ENCODE peak calls at places on chromosome 22, in ten cellular contexts. B is ovary, M is lower leg skin, Z is Peyer's patch, C is suprapubic skin, A is esophagus squamous epithelium, O is endothelial cell of umbilical vein, I is K562, J is right lobe of liver, U is prostate gland. N is an unnamed sample.

GRCh38 chr22:33883961-33884808 is 36.1 kb downstream of the LARGE1 start:
- DNase-seq in B (no peak), M (no peak), Z (no peak), C (no peak), A (no peak), O (no peak), I (no peak), J (no peak), U (no peak), N (no peak)

GRCh38 chr22:42214625-42215415 is 55.6 kb downstream of the TCF20 start:
- DNase-seq in B (no peak), M (no peak), Z (no peak), C (no peak), A (no peak), O (no peak), I (no peak), J (no peak), U (no peak), N (no peak)

GRCh38 chr22:47190957-47191323 is 428.5 kb downstream of the TBC1D22A start:
- DNase-seq in B (peak; percentile 4), M (no peak), Z (no peak), C (peak; percentile 39), A (no peak), O (no peak), I (no peak), J (no peak), U (no peak), N (peak; percentile 14)

GRCh38 chr22:32853662-32854061 is 52.2 kb downstream of the TIMP3 start:
- DNase-seq in B (no peak), M (no peak), Z (no peak), C (no peak), A (no peak), O (no peak), I (no peak), J (no peak), U (no peak), N (no peak)

GRCh38 chr22:23106906-23107367 is 34.9 kb downstream of the RSPH14 start:
- DNase-seq in B (no peak), M (no peak), Z (no peak), C (no peak), A (no peak), O (no peak), I (peak; percentile 59), J (no peak), U (no peak), N (no peak)

GRCh38 chr22:41876275-41876674 is 38.6 kb downstream of the SHISA8 start:
- DNase-seq in B (no peak), M (no peak), Z (no peak), C (no peak), A (no peak), O (no peak), I (no peak), J (no peak), U (no peak), N (no peak)

GRCh38 chr22:39534591-39535301 is 2.2 kb upstream of the RPS19BP1 start:
- DNase-seq in B (peak; percentile 82), M (peak; percentile 74), Z (peak; percentile 94), C (peak; percentile 91), A (no peak), O (peak; percentile 61), I (peak; percentile 72), J (peak; percentile 83), U (peak; percentile 80), N (peak; percentile 65)

GRCh38 chr22:39088688-39089032 is 8.4 kb upstream of the APOBEC3H start:
- DNase-seq in B (no peak), M (no peak), Z (no peak), C (no peak), A (no peak), O (no peak), I (no peak), J (no peak), U (no peak), N (no peak)

GRCh38 chr22:35918466-35918865 is 110.2 kb downstream of the RBFOX2 start:
- DNase-seq in B (no peak), M (no peak), Z (no peak), C (no peak), A (no peak), O (no peak), I (no peak), J (no peak), U (no peak), N (no peak)

GRCh38 chr22:27260087-27260730 is 541.3 kb downstream of the MN1 start:
- DNase-seq in B (no peak), M (no peak), Z (no peak), C (no peak), A (no peak), O (no peak), I (no peak), J (no peak), U (no peak), N (no peak)

GRCh38 chr22:33038836-33039235 is 19.3 kb downstream of the SYN3 start:
- DNase-seq in B (no peak), M (no peak), Z (no peak), C (no peak), A (no peak), O (no peak), I (no peak), J (no peak), U (no peak), N (no peak)

GRCh38 chr22:20652130-20652529 is 121.8 kb upstream of the SERPIND1 start:
- DNase-seq in B (no peak), M (no peak), Z (no peak), C (no peak), A (no peak), O (no peak), I (no peak), J (no peak), U (no peak), N (no peak)

GRCh38 chr22:35312198-35313059 is 12.7 kb downstream of the TOM1 start:
- DNase-seq in B (no peak), M (no peak), Z (peak; percentile 85), C (peak; percentile 71), A (no peak), O (peak; percentile 30), I (no peak), J (peak; percentile 67), U (no peak), N (no peak)

GRCh38 chr22:26359156-26359555 is 69.9 kb upstream of the ASPHD2 start:
- DNase-seq in B (no peak), M (no peak), Z (no peak), C (no peak), A (no peak), O (no peak), I (no peak), J (no peak), U (no peak), N (no peak)

GRCh38 chr22:27050771-27051170 is 393.4 kb downstream of the MIAT start:
- DNase-seq in B (no peak), M (no peak), Z (no peak), C (no peak), A (no peak), O (no peak), I (no peak), J (no peak), U (no peak), N (no peak)

GRCh38 chr22:21866821-21867527 is 471 bp downstream of the MAPK1 start:
- DNase-seq in B (peak; percentile 11), M (peak; percentile 19), Z (peak; percentile 53), C (peak; percentile 70), A (no peak), O (no peak), I (peak; percentile 99), J (peak; percentile 40), U (no peak), N (no peak)

GRCh38 chr22:50191041-50191740 is 5.5 kb downstream of the TRABD start:
- DNase-seq in B (no peak), M (no peak), Z (peak; percentile 95), C (no peak), A (peak; percentile 56), O (no peak), I (no peak), J (no peak), U (no peak), N (no peak)
- TF ChIP-seq POLR2A in B (no peak), M (no peak), Z (no peak), C (no peak), A (no peak), O (no peak), I (no peak), J (no peak), U (no peak), N (no peak)

DNA sequence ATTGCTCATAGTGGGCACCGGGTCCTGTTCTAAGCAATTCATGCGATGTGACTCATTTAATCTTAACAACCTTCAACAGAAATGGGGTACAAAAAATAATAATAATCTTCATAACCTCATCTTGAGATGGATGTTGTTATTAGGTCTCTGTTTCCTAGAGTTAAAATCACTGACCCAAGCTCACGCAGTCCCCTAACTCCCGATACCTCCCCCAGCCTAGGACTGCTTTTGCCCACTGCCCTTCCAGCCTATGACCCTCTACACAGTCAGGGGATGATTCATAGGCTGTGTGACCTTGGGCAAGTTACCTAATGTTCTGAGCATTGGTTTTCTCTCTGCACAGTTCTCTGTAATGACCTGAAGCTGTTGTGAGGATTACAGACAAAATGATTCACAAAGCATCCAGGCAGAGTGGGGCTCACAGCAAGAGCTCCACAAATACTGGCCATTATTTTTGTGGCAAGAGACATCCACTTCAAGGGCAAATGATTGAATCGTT is 19.9 kb downstream of the MTFP1 start:
- DNase-seq in B (peak; percentile 29), M (no peak), Z (no peak), C (no peak), A (no peak), O (no peak), I (no peak), J (no peak), U (no peak), N (no peak)
- H3K4me3 ChIP-seq in B (no peak overlapping the region), M (no peak overlapping the region), Z (no peak overlapping the region), C (no peak overlapping the region), A (no peak overlapping the region), O (no peak overlapping the region), I (no peak overlapping the region), J (no peak overlapping the region), U (no peak overlapping the region), N (no peak overlapping the region)

DNA sequence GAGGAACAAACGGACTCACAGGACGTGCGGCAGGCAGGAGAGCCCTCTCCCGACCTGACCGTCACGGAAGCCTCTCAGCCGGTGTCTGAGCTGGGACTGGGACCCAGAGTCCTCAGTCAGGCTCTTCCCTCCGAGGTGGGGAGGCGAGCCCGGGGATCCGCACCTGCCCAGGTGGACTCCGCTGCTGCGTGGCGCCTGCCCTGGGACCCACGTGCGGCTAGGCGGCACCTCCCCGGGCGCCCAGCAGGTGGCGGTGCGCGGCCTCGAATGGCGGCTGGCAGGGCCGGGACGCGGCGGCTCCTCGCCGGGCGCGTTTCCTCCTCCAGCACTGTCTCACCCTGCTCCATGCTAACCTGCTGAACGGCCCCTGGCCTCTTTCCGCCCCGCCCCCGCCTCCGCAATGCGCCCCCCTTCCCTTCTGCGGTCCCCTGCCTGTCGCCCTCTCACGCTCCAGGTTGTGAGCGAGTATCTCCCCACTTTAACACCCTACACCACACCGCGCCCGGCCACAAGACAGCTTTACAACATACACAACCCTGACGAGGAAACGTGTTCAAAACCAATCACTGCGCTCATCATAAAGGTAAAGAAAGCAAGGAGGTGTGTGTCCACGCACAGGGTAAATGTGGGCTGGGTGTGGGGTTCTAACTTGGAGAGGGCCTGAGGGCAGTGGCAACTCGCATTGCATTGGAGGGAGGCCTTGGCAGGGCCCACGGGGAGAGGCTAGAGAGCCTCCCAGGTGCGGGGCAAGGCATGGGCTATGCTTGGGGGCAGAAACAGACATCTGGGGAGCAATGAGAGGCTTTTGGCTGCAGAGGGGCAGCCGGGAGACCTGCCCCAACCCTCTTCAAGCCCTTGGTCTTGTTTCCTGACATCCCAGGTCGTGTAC is 25.9 kb upstream of the ATXN10 start:
- DNase-seq in B (peak; percentile 54), M (peak; percentile 35), Z (peak; percentile 84), C (peak; percentile 71), A (no peak), O (peak; percentile 34), I (peak; percentile 78), J (peak; percentile 81), U (peak; percentile 69), N (peak; percentile 49)
- TF ChIP-seq POLR2A in B (no peak), M (no peak), Z (no peak), C (no peak), A (no peak), O (no peak), I (no peak), J (no peak), U (peak; percentile 24), N (no peak)

GRCh38 chr22:37226087-37226486 is 13.8 kb upstream of the SSTR3 start:
- DNase-seq in B (no peak), M (no peak), Z (no peak), C (no peak), A (no peak), O (no peak), I (no peak), J (no peak), U (no peak), N (no peak)
- H3K4me3 ChIP-seq in B (no peak overlapping the region), M (no peak overlapping the region), Z (no peak overlapping the region), C (no peak overlapping the region), A (no peak overlapping the region), O (no peak overlapping the region), I (no peak overlapping the region), J (no peak overlapping the region), U (no peak overlapping the region), N (no peak overlapping the region)